ENCODE peak calls at places on chromosomes 12 and 14, in six cellular contexts. Q is NB4, R is IMR-90, X is lower leg skin, V is HCT116, T is stomach. Z is an unnamed sample.

GRCh38 chr12:123989168-123989567 is 16.2 kb downstream of the ZNF664 start:
- DNase-seq in V (no peak), X (no peak), Q (no peak), T (no peak), R (no peak), Z (no peak)

GRCh38 chr12:1273051-1273450 is 282.0 kb downstream of the ERC1 start:
- DNase-seq in X (no peak), Q (no peak), T (no peak), R (peak), V (no peak), Z (no peak)

GRCh38 chr12:24948816-24949722 is at the start of gene BCAT1:
- DNase-seq in T (peak), X (peak), R (peak), V (no peak), Q (peak), Z (peak)

GRCh38 chr12:6818246-6819006 is 3.2 kb upstream of the GPR162 start:
- DNase-seq in T (no peak), Q (no peak), X (no peak), V (no peak), R (no peak), Z (no peak)

GRCh38 chr14:38016497-38016896 is 191.2 kb upstream of the SSTR1 start:
- DNase-seq in V (peak), X (no peak), T (no peak), Q (peak), R (no peak), Z (no peak)

GRCh38 chr12:2535583-2536187 is 259.1 kb upstream of the FKBP4 start:
- DNase-seq in T (no peak), Q (peak), X (no peak), R (peak), V (no peak), Z (no peak)

GRCh38 chr14:58746261-58746660 is 108.5 kb downstream of the DACT1 start:
- DNase-seq in Q (no peak), X (no peak), V (peak), T (no peak), R (peak), Z (no peak)

GRCh38 chr12:95674631-95675030 is 115.9 kb downstream of the NTN4 start:
- DNase-seq in X (no peak), T (no peak), R (no peak), V (no peak), Q (no peak), Z (no peak)

GRCh38 chr12:131572626-131573025 is 138.3 kb upstream of the SFSWAP start:
- DNase-seq in T (no peak), V (no peak), X (no peak), R (no peak), Q (no peak), Z (no peak)

GRCh38 chr12:103997277-103997900 is 31.7 kb downstream of the TDG start:
- DNase-seq in T (no peak), R (peak), V (no peak), X (no peak), Q (no peak), Z (no peak)

GRCh38 chr12:98355322-98355721 is 160.1 kb upstream of the TMPO start:
- DNase-seq in V (no peak), Q (no peak), T (no peak), R (peak), X (no peak), Z (no peak)

GRCh38 chr12:31506907-31507306 is 84.0 kb downstream of the DENND5B start:
- DNase-seq in T (no peak), X (no peak), V (no peak), R (peak), Q (no peak), Z (no peak)

GRCh38 chr14:43898709-43899108 is 608.4 kb downstream of the FSCB start:
- DNase-seq in Q (no peak), X (no peak), R (no peak), V (no peak), T (no peak), Z (no peak)

GRCh38 chr12:127929172-127929571 is 337.8 kb upstream of the TMEM132C start:
- DNase-seq in T (no peak), V (no peak), Q (no peak), X (no peak), R (no peak), Z (no peak)

GRCh38 chr12:54749191-54749818 is 101.1 kb upstream of the DCD start:
- DNase-seq in V (peak), Q (peak), R (peak), T (no peak), X (no peak), Z (peak)

GRCh38 chr12:12716151-12716844 is 870 bp upstream of the CDKN1B start:
- DNase-seq in V (no peak), X (no peak), T (no peak), Q (no peak), R (peak), Z (peak)

GRCh38 chr14:101223147-101223546 is 319.6 kb upstream of the RTL1 start:
- DNase-seq in V (no peak), R (no peak), T (no peak), Q (no peak), X (peak), Z (no peak)

GRCh38 chr14:85534435-85534834 is 4.5 kb downstream of the FLRT2 start:
- DNase-seq in R (peak), Q (no peak), X (peak), T (no peak), V (no peak), Z (no peak)

GRCh38 chr14:37588956-37589737 is 5.9 kb downstream of the FOXA1 start:
- DNase-seq in T (no peak), Q (no peak), V (no peak), X (no peak), R (no peak), Z (no peak)

GRCh38 chr14:69996197-69996596 is 117.0 kb downstream of the SMOC1 start:
- DNase-seq in V (no peak), T (no peak), X (no peak), R (peak), Q (peak), Z (no peak)

GRCh38 chr14:24329736-24330135 is 5.1 kb downstream of the ADCY4 start:
- DNase-seq in X (peak), Q (peak), T (peak), V (no peak), R (no peak), Z (peak)

GRCh38 chr12:109358154-109358869 is 10.6 kb downstream of the MYO1H start:
- DNase-seq in V (no peak), X (no peak), Q (peak), R (peak), T (no peak), Z (no peak)

GRCh38 chr12:115155665-115156645 is 472.0 kb upstream of the TBX3 start:
- DNase-seq in T (no peak), Q (no peak), X (no peak), V (no peak), R (peak), Z (no peak)

GRCh38 chr12:78671295-78671694 is 193.3 kb upstream of the SYT1 start:
- DNase-seq in T (no peak), R (peak), V (no peak), Q (no peak), X (no peak), Z (no peak)

GRCh38 chr14:105489607-105490317 is 1.3 kb upstream of the TEDC1 start:
- DNase-seq in Q (peak), V (peak), R (peak), X (peak), T (peak), Z (peak)

GRCh38 chr12:116011217-116011616 is 266.3 kb downstream of the MED13L start:
- DNase-seq in X (no peak), R (no peak), T (no peak), V (no peak), Q (no peak), Z (no peak)

GRCh38 chr12:7190268-7191055 is 976 bp downstream of the PEX5 start:
- DNase-seq in X (peak), R (peak), T (no peak), Q (peak), V (no peak), Z (no peak)

GRCh38 chr12:51721281-51721940 is 127.1 kb downstream of the FIGNL2 start:
- DNase-seq in R (peak), V (no peak), T (no peak), Q (peak), X (no peak), Z (no peak)

GRCh38 chr12:94676011-94676709 is 25.8 kb upstream of the TMCC3 start:
- DNase-seq in V (no peak), T (peak), X (no peak), R (no peak), Q (peak), Z (no peak)

GRCh38 chr12:96427269-96427729 is 27.1 kb upstream of the CDK17 start:
- DNase-seq in V (peak), T (peak), R (peak), X (peak), Q (no peak), Z (no peak)

GRCh38 chr12:65327207-65328076 is 49.0 kb downstream of the MSRB3 start:
- DNase-seq in R (peak), Q (no peak), T (no peak), V (no peak), X (no peak), Z (no peak)

GRCh38 chr14:23171251-23171975 is 12.0 kb downstream of the SLC7A8 start:
- DNase-seq in T (peak), Q (no peak), V (no peak), X (no peak), R (no peak), Z (no peak)

GRCh38 chr14:87888136-87888999 is 104.6 kb downstream of the GALC start:
- DNase-seq in T (no peak), Q (peak), R (no peak), V (no peak), X (no peak), Z (peak)

DNA sequence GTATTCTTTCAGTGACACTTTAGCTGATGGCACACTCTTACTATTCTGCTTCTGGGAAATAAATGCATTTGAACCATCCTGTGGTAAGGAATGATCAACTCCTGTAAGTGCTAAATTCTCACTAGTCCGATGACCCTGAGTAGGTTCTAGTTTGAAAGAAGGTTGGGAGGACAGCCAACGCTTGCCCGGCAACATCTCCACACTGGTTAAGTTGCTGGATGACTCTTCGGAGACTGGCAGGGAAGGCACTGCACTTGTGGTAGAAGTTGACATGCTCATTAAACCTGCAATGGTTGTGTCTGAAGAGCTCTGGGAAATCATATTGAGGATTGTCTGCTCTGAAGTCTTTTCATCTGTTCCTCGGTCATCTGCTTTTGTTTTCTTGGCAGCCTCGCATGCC is 12.0 kb upstream of the KANSL2 start:
- DNase-seq in Q (no peak), V (no peak), R (no peak), X (no peak), T (no peak), Z (no peak)
- TF ChIP-seq POLR2A in Q (no peak), V (no peak), R (no peak), X (no peak), T (no peak), Z (no peak)

GRCh38 chr12:49843411-49843810 is 505 bp upstream of the BCDIN3D start:
- DNase-seq in V (no peak), T (no peak), X (peak), Q (peak), R (no peak), Z (no peak)

GRCh38 chr12:49846033-49846432 is 3.1 kb upstream of the BCDIN3D start:
- DNase-seq in T (no peak), V (no peak), Q (no peak), R (no peak), X (no peak), Z (no peak)

GRCh38 chr12:49838973-49839633 is 3.8 kb downstream of the BCDIN3D start:
- DNase-seq in R (peak), T (no peak), X (peak), Q (peak), V (peak), Z (peak)

GRCh38 chr12:49843871-49844437 is 1.0 kb upstream of the BCDIN3D start:
- DNase-seq in V (no peak), X (no peak), T (no peak), R (no peak), Q (peak), Z (no peak)

GRCh38 chr12:49842519-49843352 is at the start of gene BCDIN3D:
- DNase-seq in V (peak), R (peak), Q (peak), X (peak), T (peak), Z (peak)
- TF ChIP-seq POLR2A in V (no peak), R (peak), Q (peak), X (no peak), T (peak), Z (peak)

DNA sequence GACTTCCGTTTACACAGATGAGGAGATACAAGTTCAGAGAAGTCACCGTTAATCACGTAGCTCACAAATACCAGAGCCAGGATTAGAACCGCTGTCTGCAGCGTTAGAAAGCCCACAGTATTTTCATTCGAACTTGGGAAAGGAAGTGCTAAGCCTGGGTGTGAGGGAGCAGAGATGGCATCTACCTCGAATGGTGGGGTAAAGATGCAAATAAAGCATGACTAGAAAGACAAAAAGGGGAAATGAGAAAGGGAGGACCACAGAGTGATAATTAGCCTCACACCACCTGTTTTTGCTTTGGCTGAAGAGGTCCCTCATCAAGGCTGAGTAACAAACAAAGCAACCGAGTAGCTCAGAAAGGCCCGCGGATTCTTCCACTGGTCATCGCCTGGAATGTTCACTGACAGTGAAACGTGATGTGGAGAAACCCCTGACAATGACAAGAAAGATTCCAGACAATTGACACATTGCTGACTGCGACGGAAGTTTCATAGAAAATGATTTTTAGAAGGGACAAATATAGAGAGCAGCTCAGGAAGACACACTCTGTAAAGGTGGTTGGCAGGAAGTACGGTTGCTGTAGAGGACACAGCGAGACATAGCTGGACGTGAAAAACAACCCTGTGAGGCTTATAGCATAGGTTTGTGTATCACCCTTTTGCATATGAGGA is 31.5 kb upstream of the BHLHE41 start:
- DNase-seq in Q (peak), T (no peak), V (no peak), X (no peak), R (no peak), Z (no peak)
- TF ChIP-seq POLR2A in Q (no peak), T (no peak), V (no peak), X (no peak), R (no peak), Z (no peak)

GRCh38 chr14:90452366-90452765 is 55.5 kb downstream of the CALM1 start:
- DNase-seq in Q (no peak), X (peak), V (no peak), T (no peak), R (no peak), Z (no peak)

GRCh38 chr14:90453401-90453951 is 56.6 kb downstream of the CALM1 start:
- DNase-seq in V (no peak), X (peak), T (peak), Q (no peak), R (no peak), Z (peak)

GRCh38 chr14:90456551-90456950 is 59.7 kb downstream of the CALM1 start:
- DNase-seq in R (no peak), V (no peak), T (no peak), X (peak), Q (no peak), Z (no peak)

GRCh38 chr14:90455100-90455571 is 58.3 kb downstream of the CALM1 start:
- DNase-seq in Q (no peak), T (no peak), R (no peak), X (peak), V (no peak), Z (no peak)

GRCh38 chr14:90454041-90455000 is 57.5 kb downstream of the CALM1 start:
- DNase-seq in R (peak), V (peak), T (peak), X (peak), Q (peak), Z (peak)
- TF ChIP-seq POLR2A in R (no peak), V (no peak), T (no peak), X (no peak), Q (no peak), Z (no peak)

DNA sequence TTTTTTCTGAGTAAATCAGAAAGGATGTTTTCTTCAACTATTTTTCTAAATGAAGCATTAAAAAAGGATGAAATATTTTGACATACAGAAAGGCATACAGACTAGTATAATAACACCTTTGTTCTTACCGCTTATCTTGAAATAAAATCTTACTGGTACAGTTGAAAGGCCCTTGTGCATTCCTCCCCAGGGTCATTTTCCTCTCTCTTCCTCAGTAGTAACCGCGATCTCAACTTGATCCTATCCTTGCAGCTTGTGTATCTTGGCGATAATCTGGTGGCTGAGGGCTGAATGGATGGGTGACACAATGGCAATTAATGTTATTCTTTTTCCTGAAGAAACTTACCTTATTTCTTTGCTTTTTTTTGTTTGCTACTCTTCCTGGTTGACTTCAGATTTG is 18.5 kb downstream of the GAS2L3 start:
- DNase-seq in Q (no peak), T (no peak), V (no peak), R (no peak), X (no peak), Z (no peak)
- TF ChIP-seq POLR2A in Q (no peak), T (no peak), V (no peak), R (no peak), X (no peak), Z (no peak)

GRCh38 chr12:53268637-53269562 is 801 bp downstream of the ESPL1 start:
- DNase-seq in T (no peak), R (no peak), Q (no peak), X (no peak), V (no peak), Z (peak)

GRCh38 chr12:53265783-53266182 is 2.3 kb upstream of the ESPL1 start:
- DNase-seq in Q (no peak), X (no peak), R (no peak), T (no peak), V (no peak), Z (no peak)

GRCh38 chr12:53267309-53268008 is 640 bp upstream of the ESPL1 start:
- DNase-seq in X (no peak), V (no peak), T (no peak), R (no peak), Q (peak), Z (peak)

GRCh38 chr12:53268009-53268636 is at the start of gene ESPL1:
- DNase-seq in V (peak), X (peak), R (peak), Q (peak), T (peak), Z (peak)
- TF ChIP-seq POLR2A in V (no peak), X (no peak), R (peak), Q (peak), T (no peak), Z (peak)

GRCh38 chr12:34598851-34599529 is 576.7 kb downstream of the ALG10 start:
- DNase-seq in V (no peak), X (no peak), R (no peak), Q (no peak), T (peak), Z (no peak)
- TF ChIP-seq POLR2A in V (no peak), X (no peak), R (no peak), Q (no peak), T (no peak), Z (no peak)

GRCh38 chr12:57177354-57177753 is 29.9 kb upstream of the LRP1-AS start:
- DNase-seq in Q (no peak), X (no peak), T (no peak), R (no peak), V (no peak), Z (no peak)
- TF ChIP-seq POLR2A in Q (no peak), X (no peak), T (no peak), R (no peak), V (no peak), Z (no peak)

GRCh38 chr12:80690090-80690489 is 17.3 kb upstream of the MYF6 start:
- DNase-seq in R (no peak), X (no peak), T (no peak), V (no peak), Q (no peak), Z (no peak)

GRCh38 chr12:80690513-80690912 is 16.9 kb upstream of the MYF6 start:
- DNase-seq in V (no peak), Q (no peak), R (no peak), X (no peak), T (no peak), Z (no peak)

GRCh38 chr12:80697270-80697887 is 10.1 kb upstream of the MYF6 start:
- DNase-seq in Q (no peak), V (no peak), R (no peak), T (no peak), X (no peak), Z (no peak)

GRCh38 chr12:80692114-80692513 is 15.3 kb upstream of the MYF6 start:
- DNase-seq in R (no peak), T (no peak), V (no peak), X (no peak), Q (no peak), Z (no peak)
- TF ChIP-seq POLR2A in R (no peak), T (no peak), V (no peak), X (no peak), Q (no peak), Z (no peak)

GRCh38 chr12:63085120-63085519 is 65.9 kb downstream of the AVPR1A start:
- DNase-seq in T (no peak), V (no peak), X (no peak), R (no peak), Q (no peak), Z (no peak)
- TF ChIP-seq POLR2A in T (no peak), V (no peak), X (no peak), R (no peak), Q (no peak), Z (no peak)

Z was measured in erythroblast.